ENCODE peak calls at places on chromosomes 13 and 19, in five cellular contexts. T, K, S, H and N are unnamed samples.

GRCh38 chr13:113411216-113412023 is 41.9 kb downstream of the ADPRHL1 start:
- DNase-seq in T (no peak), K (peak), S (peak), H (peak), N (peak)

GRCh38 chr19:53980553-53981407 is 10.7 kb upstream of the CACNG6 start:
- DNase-seq in T (no peak), K (no peak), S (peak), H (peak), N (no peak)

GRCh38 chr13:102873653-102874052 is 27.8 kb downstream of the ERCC5 start:
- DNase-seq in T (no peak), K (no peak), S (peak), H (no peak), N (no peak)

GRCh38 chr13:72221276-72221962 is 354.4 kb upstream of the DACH1 start:
- DNase-seq in T (no peak), K (no peak), S (no peak), H (peak), N (no peak)

GRCh38 chr19:5321851-5322681 is 18.5 kb downstream of the PTPRS start:
- DNase-seq in T (no peak), K (no peak), S (no peak), H (no peak), N (no peak)

GRCh38 chr19:4416268-4416667 is 13.8 kb downstream of the CHAF1A start:
- DNase-seq in T (no peak), K (no peak), S (no peak), H (no peak), N (no peak)

GRCh38 chr13:26025196-26025595 is 26.6 kb downstream of the SHISA2 start:
- DNase-seq in T (no peak), K (no peak), S (no peak), H (no peak), N (no peak)

GRCh38 chr13:49112782-49113525 is 107.2 kb upstream of the MLNR start:
- DNase-seq in T (no peak), K (no peak), S (peak), H (no peak), N (no peak)

GRCh38 chr13:48891586-48891985 is 84.1 kb upstream of the FNDC3A start:
- DNase-seq in T (no peak), K (no peak), S (peak), H (peak), N (peak)

GRCh38 chr19:33248954-33249613 is 23.4 kb upstream of the SLC7A10 start:
- DNase-seq in T (no peak), K (no peak), S (no peak), H (no peak), N (no peak)

GRCh38 chr19:52635786-52636570 is 2.2 kb downstream of the ZNF83 start:
- DNase-seq in T (no peak), K (no peak), S (no peak), H (no peak), N (no peak)

GRCh38 chr19:41860419-41861097 is 503 bp downstream of the RPS19 start:
- DNase-seq in T (no peak), K (no peak), S (peak), H (no peak), N (no peak)

GRCh38 chr13:94427313-94427712 is 52.2 kb downstream of the DCT start:
- DNase-seq in T (no peak), K (no peak), S (no peak), H (no peak), N (no peak)

GRCh38 chr13:39107484-39108040 is 69.3 kb downstream of the NHLRC3 start:
- DNase-seq in T (no peak), K (no peak), S (no peak), H (no peak), N (no peak)

GRCh38 chr13:52847682-52848432 is 583 bp downstream of the PCDH8 start:
- DNase-seq in T (no peak), K (no peak), S (no peak), H (no peak), N (no peak)

GRCh38 chr13:107883561-107884175 is 331.7 kb downstream of the LIG4 start:
- DNase-seq in T (no peak), K (peak), S (peak), H (no peak), N (no peak)

GRCh38 chr13:91722267-91722884 is 324.0 kb downstream of the GPC5 start:
- DNase-seq in T (no peak), K (no peak), S (peak), H (peak), N (peak)

GRCh38 chr19:289651-290538 is 1.3 kb downstream of the PLPP2 start:
- DNase-seq in T (no peak), K (no peak), S (no peak), H (peak), N (peak)